ENCODE peak calls at places on chromosomes 6 and 20, in nine cellular contexts. One of them, this sample, is unnamed.

GRCh38 chr6:135555550-135555949 is 58.0 kb upstream of the AHI1 start:
- DNase-seq in fibroblast of the aortic adventitia: no peak
- DNase-seq in pancreas: no peak
- DNase-seq in fibroblast of lung: no peak
- DNase-seq in endothelial cell of umbilical vein: no peak
- DNase-seq in astrocyte of the spinal cord: no peak
- DNase-seq in CD8-positive, alpha-beta T cell: no peak
- DNase-seq in psoas muscle: no peak
- DNase-seq in A549: no peak
- DNase-seq in this sample: no peak

GRCh38 chr20:21505810-21506530 is 7.9 kb downstream of the NKX2-2 start:
- DNase-seq in fibroblast of the aortic adventitia: peak
- DNase-seq in pancreas: peak
- DNase-seq in fibroblast of lung: peak
- DNase-seq in endothelial cell of umbilical vein: peak
- DNase-seq in astrocyte of the spinal cord: no peak
- DNase-seq in CD8-positive, alpha-beta T cell: peak
- DNase-seq in psoas muscle: peak
- DNase-seq in A549: peak
- DNase-seq in this sample: no peak

GRCh38 chr6:41371992-41372525 is 36.7 kb downstream of the NCR2 start:
- DNase-seq in fibroblast of the aortic adventitia: peak
- DNase-seq in pancreas: no peak
- DNase-seq in fibroblast of lung: peak
- DNase-seq in endothelial cell of umbilical vein: no peak
- DNase-seq in astrocyte of the spinal cord: peak
- DNase-seq in CD8-positive, alpha-beta T cell: no peak
- DNase-seq in psoas muscle: no peak
- DNase-seq in A549: no peak
- DNase-seq in this sample: no peak

GRCh38 chr6:134830194-134830593 is 119.7 kb downstream of the ALDH8A1 start:
- DNase-seq in fibroblast of the aortic adventitia: no peak
- DNase-seq in pancreas: no peak
- DNase-seq in fibroblast of lung: no peak
- DNase-seq in endothelial cell of umbilical vein: no peak
- DNase-seq in astrocyte of the spinal cord: no peak
- DNase-seq in CD8-positive, alpha-beta T cell: no peak
- DNase-seq in psoas muscle: no peak
- DNase-seq in A549: no peak
- DNase-seq in this sample: no peak

GRCh38 chr6:111551521-111552231 is 54.0 kb downstream of the TRAF3IP2 start:
- DNase-seq in fibroblast of the aortic adventitia: peak
- DNase-seq in pancreas: peak
- DNase-seq in fibroblast of lung: no peak
- DNase-seq in endothelial cell of umbilical vein: peak
- DNase-seq in astrocyte of the spinal cord: no peak
- DNase-seq in CD8-positive, alpha-beta T cell: no peak
- DNase-seq in psoas muscle: no peak
- DNase-seq in A549: no peak
- DNase-seq in this sample: no peak

GRCh38 chr6:12886961-12887775 is 170.6 kb downstream of the PHACTR1 start:
- DNase-seq in fibroblast of the aortic adventitia: no peak
- DNase-seq in pancreas: no peak
- DNase-seq in fibroblast of lung: no peak
- DNase-seq in endothelial cell of umbilical vein: no peak
- DNase-seq in astrocyte of the spinal cord: peak
- DNase-seq in CD8-positive, alpha-beta T cell: no peak
- DNase-seq in psoas muscle: no peak
- DNase-seq in A549: no peak
- DNase-seq in this sample: no peak

GRCh38 chr20:11204926-11205768 is 531.3 kb upstream of the JAG1 start:
- DNase-seq in fibroblast of the aortic adventitia: peak
- DNase-seq in pancreas: no peak
- DNase-seq in fibroblast of lung: peak
- DNase-seq in endothelial cell of umbilical vein: peak
- DNase-seq in astrocyte of the spinal cord: peak
- DNase-seq in CD8-positive, alpha-beta T cell: no peak
- DNase-seq in psoas muscle: peak
- DNase-seq in A549: peak
- DNase-seq in this sample: peak

GRCh38 chr6:4265740-4266139 is 130.4 kb upstream of the ECI2 start:
- DNase-seq in fibroblast of the aortic adventitia: no peak
- DNase-seq in pancreas: no peak
- DNase-seq in fibroblast of lung: no peak
- DNase-seq in endothelial cell of umbilical vein: no peak
- DNase-seq in astrocyte of the spinal cord: no peak
- DNase-seq in CD8-positive, alpha-beta T cell: no peak
- DNase-seq in psoas muscle: no peak
- DNase-seq in A549: no peak
- DNase-seq in this sample: no peak

GRCh38 chr6:155001482-155001881 is 6.4 kb downstream of the TIAM2 start:
- DNase-seq in fibroblast of the aortic adventitia: peak
- DNase-seq in pancreas: no peak
- DNase-seq in fibroblast of lung: peak
- DNase-seq in endothelial cell of umbilical vein: no peak
- DNase-seq in astrocyte of the spinal cord: peak
- DNase-seq in CD8-positive, alpha-beta T cell: no peak
- DNase-seq in psoas muscle: no peak
- DNase-seq in A549: no peak
- DNase-seq in this sample: peak

GRCh38 chr20:10414982-10415650 is 18.9 kb downstream of the MKKS start:
- DNase-seq in fibroblast of the aortic adventitia: no peak
- DNase-seq in pancreas: no peak
- DNase-seq in fibroblast of lung: no peak
- DNase-seq in endothelial cell of umbilical vein: peak
- DNase-seq in astrocyte of the spinal cord: no peak
- DNase-seq in CD8-positive, alpha-beta T cell: no peak
- DNase-seq in psoas muscle: no peak
- DNase-seq in A549: no peak
- DNase-seq in this sample: peak

GRCh38 chr6:5202206-5202605 is 58.5 kb downstream of the LYRM4 start:
- DNase-seq in fibroblast of the aortic adventitia: no peak
- DNase-seq in pancreas: no peak
- DNase-seq in fibroblast of lung: no peak
- DNase-seq in endothelial cell of umbilical vein: no peak
- DNase-seq in astrocyte of the spinal cord: no peak
- DNase-seq in CD8-positive, alpha-beta T cell: no peak
- DNase-seq in psoas muscle: no peak
- DNase-seq in A549: no peak
- DNase-seq in this sample: no peak

GRCh38 chr6:90596967-90597539 is 10.2 kb upstream of the MAP3K7 start:
- DNase-seq in fibroblast of the aortic adventitia: no peak
- DNase-seq in pancreas: no peak
- DNase-seq in fibroblast of lung: no peak
- DNase-seq in endothelial cell of umbilical vein: no peak
- DNase-seq in astrocyte of the spinal cord: no peak
- DNase-seq in CD8-positive, alpha-beta T cell: no peak
- DNase-seq in psoas muscle: no peak
- DNase-seq in A549: no peak
- DNase-seq in this sample: no peak

GRCh38 chr20:24131281-24131680 is 142.7 kb upstream of the GGTLC1 start:
- DNase-seq in fibroblast of the aortic adventitia: no peak
- DNase-seq in pancreas: no peak
- DNase-seq in fibroblast of lung: no peak
- DNase-seq in endothelial cell of umbilical vein: no peak
- DNase-seq in astrocyte of the spinal cord: no peak
- DNase-seq in CD8-positive, alpha-beta T cell: no peak
- DNase-seq in psoas muscle: no peak
- DNase-seq in A549: no peak
- DNase-seq in this sample: no peak

GRCh38 chr6:55448446-55448845 is 121.2 kb downstream of the GFRAL start:
- DNase-seq in fibroblast of the aortic adventitia: peak
- DNase-seq in pancreas: no peak
- DNase-seq in fibroblast of lung: no peak
- DNase-seq in endothelial cell of umbilical vein: no peak
- DNase-seq in astrocyte of the spinal cord: no peak
- DNase-seq in CD8-positive, alpha-beta T cell: no peak
- DNase-seq in psoas muscle: no peak
- DNase-seq in A549: no peak
- DNase-seq in this sample: no peak

GRCh38 chr6:55450007-55450406 is 122.7 kb downstream of the GFRAL start:
- DNase-seq in fibroblast of the aortic adventitia: no peak
- DNase-seq in pancreas: no peak
- DNase-seq in fibroblast of lung: peak
- DNase-seq in endothelial cell of umbilical vein: no peak
- DNase-seq in astrocyte of the spinal cord: no peak
- DNase-seq in CD8-positive, alpha-beta T cell: no peak
- DNase-seq in psoas muscle: no peak
- DNase-seq in A549: no peak
- DNase-seq in this sample: no peak

GRCh38 chr6:55443238-55444134 is 116.2 kb downstream of the GFRAL start:
- DNase-seq in fibroblast of the aortic adventitia: no peak
- DNase-seq in pancreas: no peak
- DNase-seq in fibroblast of lung: peak
- DNase-seq in endothelial cell of umbilical vein: no peak
- DNase-seq in astrocyte of the spinal cord: no peak
- DNase-seq in CD8-positive, alpha-beta T cell: no peak
- DNase-seq in psoas muscle: no peak
- DNase-seq in A549: no peak
- DNase-seq in this sample: no peak

GRCh38 chr6:55445648-55446204 is 118.5 kb downstream of the GFRAL start:
- DNase-seq in fibroblast of the aortic adventitia: peak
- DNase-seq in pancreas: no peak
- DNase-seq in fibroblast of lung: peak
- DNase-seq in endothelial cell of umbilical vein: peak
- DNase-seq in astrocyte of the spinal cord: peak
- DNase-seq in CD8-positive, alpha-beta T cell: no peak
- DNase-seq in psoas muscle: no peak
- DNase-seq in A549: no peak
- DNase-seq in this sample: peak

DNA sequence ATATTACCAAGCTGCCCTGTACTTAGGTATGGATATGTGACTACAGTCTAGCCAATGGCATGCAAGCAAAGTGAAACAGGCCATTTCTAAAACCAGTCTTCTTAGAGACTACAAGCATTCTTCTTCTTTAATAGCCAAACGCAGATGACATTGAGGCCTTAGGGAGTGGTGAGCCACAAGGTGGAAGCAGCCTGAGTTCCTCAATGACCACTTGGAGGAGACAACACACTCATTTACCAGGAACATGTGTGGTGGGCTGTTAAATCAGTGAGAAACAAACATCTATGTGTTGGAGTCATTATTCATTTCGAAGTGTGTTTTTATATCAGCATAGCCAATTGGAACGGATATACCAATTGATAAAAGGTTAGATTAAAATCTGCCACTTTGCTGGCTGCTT is 122.0 kb downstream of the GFRAL start:
- DNase-seq in fibroblast of the aortic adventitia: no peak
- DNase-seq in pancreas: no peak
- DNase-seq in fibroblast of lung: peak
- DNase-seq in endothelial cell of umbilical vein: peak
- DNase-seq in astrocyte of the spinal cord: no peak
- DNase-seq in CD8-positive, alpha-beta T cell: no peak
- DNase-seq in psoas muscle: no peak
- DNase-seq in A549: no peak
- DNase-seq in this sample: peak
- TF ChIP-seq CTCF in fibroblast of the aortic adventitia: peak
- TF ChIP-seq CTCF in pancreas: no peak
- TF ChIP-seq CTCF in fibroblast of lung: peak
- TF ChIP-seq CTCF in endothelial cell of umbilical vein: peak
- TF ChIP-seq CTCF in astrocyte of the spinal cord: peak
- TF ChIP-seq CTCF in CD8-positive, alpha-beta T cell: no peak
- TF ChIP-seq CTCF in psoas muscle: no peak
- TF ChIP-seq CTCF in A549: no peak
- TF ChIP-seq CTCF in this sample: no peak

DNA sequence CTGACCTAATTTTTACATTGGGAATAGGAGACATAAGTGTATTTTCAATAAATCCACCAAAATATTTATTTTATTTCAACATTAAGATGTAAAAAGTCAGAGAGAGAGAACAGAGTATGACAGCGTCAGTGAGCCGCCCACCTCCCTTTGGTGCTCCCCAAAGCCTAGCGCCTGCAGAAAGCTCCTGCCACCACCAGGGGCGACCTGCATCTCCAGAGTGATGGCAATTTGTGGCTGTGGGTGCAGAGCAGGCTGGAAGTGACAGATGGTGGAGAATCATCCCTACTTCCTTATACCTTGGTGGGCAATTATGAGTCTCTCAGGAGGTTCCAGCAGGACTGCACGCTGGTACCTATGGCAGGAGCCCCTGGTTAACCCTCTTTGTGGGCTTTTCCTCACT is 87.3 kb downstream of the PTPRT start:
- DNase-seq in fibroblast of the aortic adventitia: no peak
- DNase-seq in pancreas: no peak
- DNase-seq in fibroblast of lung: no peak
- DNase-seq in endothelial cell of umbilical vein: no peak
- DNase-seq in astrocyte of the spinal cord: no peak
- DNase-seq in CD8-positive, alpha-beta T cell: no peak
- DNase-seq in psoas muscle: no peak
- DNase-seq in A549: no peak
- DNase-seq in this sample: no peak
- TF ChIP-seq CTCF in fibroblast of the aortic adventitia: no peak
- TF ChIP-seq CTCF in pancreas: no peak
- TF ChIP-seq CTCF in fibroblast of lung: no peak
- TF ChIP-seq CTCF in endothelial cell of umbilical vein: no peak
- TF ChIP-seq CTCF in astrocyte of the spinal cord: no peak
- TF ChIP-seq CTCF in CD8-positive, alpha-beta T cell: no peak
- TF ChIP-seq CTCF in psoas muscle: no peak
- TF ChIP-seq CTCF in A549: no peak
- TF ChIP-seq CTCF in this sample: no peak

DNA sequence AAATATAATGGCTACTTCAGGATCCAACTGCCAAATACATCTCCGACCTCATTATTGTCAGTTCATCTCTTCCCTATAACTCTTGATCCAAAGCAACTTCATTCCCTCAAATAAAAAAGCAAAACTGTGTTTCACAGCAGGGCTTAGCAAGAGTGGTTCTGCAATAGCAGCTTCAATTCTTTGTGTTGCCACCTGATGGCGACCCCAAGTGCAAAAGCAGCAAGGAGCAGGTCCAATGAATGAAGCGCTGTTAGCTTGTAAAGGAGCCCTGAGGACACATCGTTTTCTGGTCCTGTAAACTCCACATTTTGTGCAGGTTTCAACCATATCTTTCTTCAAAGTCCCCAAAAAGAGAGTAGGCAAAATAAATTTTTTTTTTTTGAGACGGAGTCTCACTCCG is 19.6 kb downstream of the RTN4IP1 start:
- DNase-seq in fibroblast of the aortic adventitia: peak
- DNase-seq in pancreas: no peak
- DNase-seq in fibroblast of lung: no peak
- DNase-seq in endothelial cell of umbilical vein: no peak
- DNase-seq in astrocyte of the spinal cord: peak
- DNase-seq in CD8-positive, alpha-beta T cell: no peak
- DNase-seq in psoas muscle: no peak
- DNase-seq in A549: no peak
- DNase-seq in this sample: peak
- TF ChIP-seq CTCF in fibroblast of the aortic adventitia: peak
- TF ChIP-seq CTCF in pancreas: peak
- TF ChIP-seq CTCF in fibroblast of lung: peak
- TF ChIP-seq CTCF in endothelial cell of umbilical vein: peak
- TF ChIP-seq CTCF in astrocyte of the spinal cord: peak
- TF ChIP-seq CTCF in CD8-positive, alpha-beta T cell: no peak
- TF ChIP-seq CTCF in psoas muscle: peak
- TF ChIP-seq CTCF in A549: peak
- TF ChIP-seq CTCF in this sample: peak

DNA sequence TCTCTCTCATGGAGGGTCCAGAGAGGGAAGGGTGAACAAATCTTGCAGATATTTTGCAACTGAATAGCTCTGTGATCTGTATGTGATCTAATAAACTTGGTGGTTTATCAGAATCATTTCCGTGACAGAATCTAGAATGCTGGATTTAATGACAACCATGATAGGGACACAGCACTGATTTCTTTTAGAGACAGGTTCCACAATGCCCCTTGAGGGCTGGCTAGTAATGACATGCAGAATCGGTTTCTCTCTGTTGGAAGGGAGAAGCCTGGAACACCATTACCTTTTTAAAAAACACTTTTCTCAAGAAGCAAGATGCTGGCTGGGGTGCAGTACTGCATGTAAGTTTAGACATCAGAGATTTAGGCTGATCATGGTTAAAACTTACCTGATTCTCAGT is 313.4 kb downstream of the CDH26 start:
- DNase-seq in fibroblast of the aortic adventitia: peak
- DNase-seq in pancreas: no peak
- DNase-seq in fibroblast of lung: no peak
- DNase-seq in endothelial cell of umbilical vein: no peak
- DNase-seq in astrocyte of the spinal cord: no peak
- DNase-seq in CD8-positive, alpha-beta T cell: no peak
- DNase-seq in psoas muscle: no peak
- DNase-seq in A549: peak
- DNase-seq in this sample: no peak
- TF ChIP-seq CTCF in fibroblast of the aortic adventitia: peak
- TF ChIP-seq CTCF in pancreas: no peak
- TF ChIP-seq CTCF in fibroblast of lung: peak
- TF ChIP-seq CTCF in endothelial cell of umbilical vein: no peak
- TF ChIP-seq CTCF in astrocyte of the spinal cord: peak
- TF ChIP-seq CTCF in CD8-positive, alpha-beta T cell: peak
- TF ChIP-seq CTCF in psoas muscle: peak
- TF ChIP-seq CTCF in A549: no peak
- TF ChIP-seq CTCF in this sample: peak